ENCODE peak calls at places on chromosomes 11 and 22, in seven cellular contexts. B, X, D, G, N, M and Q are unnamed samples.

GRCh38 chr11:19903620-19904069 is 191.0 kb downstream of the NAV2 start:
- DNase-seq in B (peak), X (peak), D (peak), G (peak), N (peak), M (peak), Q (peak)

GRCh38 chr22:49971232-49972162 is 10.9 kb downstream of the PIM3 start:
- DNase-seq in B (peak), X (no peak), D (peak), G (peak), N (peak), M (peak), Q (peak)

GRCh38 chr11:104668797-104669463 is 229.3 kb downstream of the CASP12 start:
- DNase-seq in B (no peak), X (peak), D (peak), G (peak), N (no peak), M (no peak), Q (no peak)

GRCh38 chr11:1931326-1931725 is 11.8 kb downstream of the TNNT3 start:
- DNase-seq in B (no peak), X (no peak), D (no peak), G (peak), N (no peak), M (peak), Q (no peak)

GRCh38 chr11:134830312-134830711 is 418.3 kb upstream of the B3GAT1 start:
- DNase-seq in B (no peak), X (no peak), D (no peak), G (no peak), N (no peak), M (no peak), Q (no peak)

GRCh38 chr11:91459840-91460239 is 764.8 kb upstream of the FAT3 start:
- DNase-seq in B (no peak), X (no peak), D (no peak), G (no peak), N (no peak), M (no peak), Q (no peak)

GRCh38 chr11:100769617-100770016 is 82.5 kb downstream of the ARHGAP42 start:
- DNase-seq in B (no peak), X (no peak), D (no peak), G (no peak), N (no peak), M (no peak), Q (no peak)

GRCh38 chr11:61370349-61371005 is 8.3 kb downstream of the TMEM138 start:
- DNase-seq in B (no peak), X (no peak), D (no peak), G (no peak), N (no peak), M (no peak), Q (peak)

GRCh38 chr22:23897320-23897719 is 3.1 kb downstream of the MIF start:
- DNase-seq in B (no peak), X (no peak), D (no peak), G (no peak), N (no peak), M (no peak), Q (no peak)

GRCh38 chr11:98495016-98495415 is 525.7 kb upstream of the CNTN5 start:
- DNase-seq in B (peak), X (no peak), D (no peak), G (no peak), N (no peak), M (no peak), Q (no peak)

GRCh38 chr11:94678236-94678635 is 89.9 kb upstream of the AMOTL1 start:
- DNase-seq in B (no peak), X (no peak), D (no peak), G (peak), N (peak), M (no peak), Q (no peak)

GRCh38 chr22:44026630-44027511 is 2.8 kb downstream of the PARVB start:
- DNase-seq in B (no peak), X (no peak), D (no peak), G (peak), N (peak), M (peak), Q (peak)

DNA sequence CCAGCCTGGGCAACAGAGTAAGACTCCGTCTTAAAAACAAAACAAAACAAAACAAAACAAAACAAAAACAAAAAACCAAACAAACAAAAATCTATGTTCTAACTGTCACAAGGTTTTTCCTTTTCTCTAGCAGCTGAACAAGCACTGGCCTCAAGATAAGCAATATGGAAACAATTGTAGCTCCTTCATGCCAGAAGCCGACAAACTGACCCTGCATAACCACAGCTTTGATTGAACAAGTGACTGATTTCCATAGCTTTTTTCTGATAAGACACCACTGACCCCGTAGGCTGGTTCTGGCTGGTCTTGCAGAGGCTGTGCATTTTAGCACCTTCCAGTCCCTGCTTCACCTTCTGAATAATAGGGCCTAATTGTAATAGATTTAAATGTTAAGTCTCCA is 49.5 kb downstream of the CNTF start:
- DNase-seq in B (no peak), X (no peak), D (no peak), G (no peak), N (no peak), M (no peak), Q (no peak)
- TF ChIP-seq CTCF in B (no peak), X (no peak), D (no peak), G (no peak), N (no peak), M (no peak), Q (no peak)

GRCh38 chr22:35824256-35824655 is 106.6 kb downstream of the APOL5 start:
- DNase-seq in B (no peak), X (no peak), D (no peak), G (no peak), N (no peak), M (no peak), Q (no peak)

GRCh38 chr22:35818897-35819296 is 101.2 kb downstream of the APOL5 start:
- DNase-seq in B (no peak), X (no peak), D (no peak), G (no peak), N (no peak), M (no peak), Q (no peak)

GRCh38 chr22:35819421-35819820 is 101.7 kb downstream of the APOL5 start:
- DNase-seq in B (no peak), X (no peak), D (no peak), G (no peak), N (no peak), M (no peak), Q (no peak)

DNA sequence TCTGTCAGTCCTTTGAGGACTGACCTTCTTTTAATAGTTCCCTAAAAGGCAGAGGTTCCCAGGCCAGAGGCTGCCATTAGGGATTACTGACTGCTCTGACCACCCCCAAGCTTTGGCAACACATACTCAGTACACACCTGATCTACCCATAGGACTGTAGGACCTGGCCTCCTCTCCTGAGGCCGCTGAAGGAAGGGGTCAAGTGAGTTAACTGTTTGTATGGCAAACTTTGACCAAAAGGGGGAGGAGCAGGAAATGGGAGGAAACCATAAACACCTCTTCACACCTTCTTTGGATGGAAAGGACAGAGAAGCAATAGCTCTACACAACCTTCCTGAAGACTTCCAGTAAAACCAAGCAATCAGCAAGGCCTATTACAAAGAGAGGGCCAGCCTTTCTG is 104.0 kb downstream of the APOL5 start:
- DNase-seq in B (peak), X (no peak), D (no peak), G (no peak), N (no peak), M (no peak), Q (no peak)
- TF ChIP-seq CTCF in B (no peak), X (no peak), D (no peak), G (no peak), N (no peak), M (no peak), Q (no peak)

GRCh38 chr22:37019309-37020191 is at the start of the genes MPST and TST:
- DNase-seq in B (peak), X (no peak), D (peak), G (peak), N (peak), M (peak), Q (peak)
- TF ChIP-seq CTCF in B (peak), X (no peak), D (peak), G (no peak), N (no peak), M (peak), Q (peak)

GRCh38 chr11:32071811-32072210 is 19.1 kb upstream of the RCN1 start:
- DNase-seq in B (peak), X (no peak), D (peak), G (peak), N (no peak), M (no peak), Q (no peak)
- TF ChIP-seq CTCF in B (peak), X (peak), D (peak), G (peak), N (no peak), M (peak), Q (no peak)

DNA sequence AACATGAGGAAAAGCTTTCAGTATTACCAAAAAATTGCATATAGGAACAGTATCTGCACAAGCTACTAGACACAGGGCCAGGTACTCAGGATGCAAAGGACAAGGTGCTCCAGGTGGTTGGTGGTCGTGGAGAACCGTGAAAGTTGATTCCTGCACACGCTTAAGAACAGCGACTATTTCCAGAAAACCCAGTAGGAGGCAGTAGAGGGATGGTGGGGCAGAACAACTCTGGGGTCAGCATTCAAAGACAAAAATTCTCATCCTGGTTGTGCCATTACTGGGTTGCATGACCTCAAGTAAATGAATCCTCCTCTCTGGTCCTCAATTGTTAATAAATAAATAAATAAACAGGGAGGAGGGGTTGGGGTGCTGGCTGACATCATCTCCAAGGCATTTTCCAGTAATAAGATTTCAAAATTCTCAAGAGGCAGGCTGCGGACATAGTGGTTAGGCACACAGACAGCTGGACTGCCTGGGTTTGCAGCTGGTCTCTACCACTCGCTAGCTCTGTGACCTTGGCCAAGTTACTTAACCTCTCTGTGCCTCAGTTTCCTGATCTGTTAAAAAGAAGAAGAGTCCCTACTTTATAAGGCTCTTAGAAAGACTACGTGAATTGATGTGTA is 89.6 kb downstream of the ISX start:
- DNase-seq in B (peak), X (no peak), D (no peak), G (no peak), N (no peak), M (no peak), Q (no peak)
- TF ChIP-seq CTCF in B (peak), X (no peak), D (no peak), G (no peak), N (no peak), M (no peak), Q (peak)

GRCh38 chr11:121132211-121132976 is 31.4 kb downstream of the TECTA start:
- DNase-seq in B (no peak), X (no peak), D (peak), G (no peak), N (no peak), M (no peak), Q (no peak)
- TF ChIP-seq CTCF in B (peak), X (no peak), D (peak), G (no peak), N (no peak), M (no peak), Q (no peak)

GRCh38 chr22:33835196-33835788 is 85.0 kb downstream of the LARGE1 start:
- DNase-seq in B (peak), X (no peak), D (no peak), G (no peak), N (peak), M (no peak), Q (no peak)
- TF ChIP-seq CTCF in B (no peak), X (no peak), D (no peak), G (no peak), N (no peak), M (no peak), Q (no peak)